ENCODE peak calls at places on chromosomes 13 and 19, in six cellular contexts. U is smooth muscle cell of the brain vasculature, L is osteoblast, A is fibroblast of the conjunctiva, P is osteocyte, G is HCT116. E is an unnamed sample.

GRCh38 chr13:45521292-45521691 is 56.6 kb downstream of the COG3 start:
- DNase-seq in U (peak), L (no peak), A (no peak), P (no peak), G (no peak), E (peak)

GRCh38 chr13:106176103-106176502 is 359.4 kb downstream of the EFNB2 start:
- DNase-seq in U (no peak), L (peak), A (no peak), P (no peak), G (no peak), E (no peak)

GRCh38 chr13:41613984-41614581 is 156.7 kb downstream of the RGCC start:
- DNase-seq in U (peak), L (peak), A (peak), P (no peak), G (peak), E (peak)

GRCh38 chr13:38824342-38824741 is 137.5 kb downstream of the FREM2 start:
- DNase-seq in U (no peak), L (no peak), A (no peak), P (no peak), G (no peak), E (no peak)

GRCh38 chr13:36858285-36858684 is 39.3 kb downstream of the RFXAP start:
- DNase-seq in U (peak), L (peak), A (peak), P (no peak), G (peak), E (no peak)

GRCh38 chr13:76769238-76769859 is 116.9 kb downstream of the KCTD12 start:
- DNase-seq in U (no peak), L (no peak), A (no peak), P (no peak), G (no peak), E (no peak)

GRCh38 chr19:5191091-5191490 is 149.5 kb downstream of the PTPRS start:
- DNase-seq in U (no peak), L (no peak), A (no peak), P (no peak), G (no peak), E (no peak)

GRCh38 chr19:41883463-41883820 is 458 bp downstream of the ARHGEF1 start:
- DNase-seq in U (no peak), L (no peak), A (no peak), P (no peak), G (no peak), E (no peak)

GRCh38 chr13:113927661-113928581 is 46.0 kb downstream of the C13orf46 start:
- DNase-seq in U (peak), L (peak), A (peak), P (peak), G (no peak), E (peak)

GRCh38 chr13:104953588-104953987 is 1581.9 kb downstream of the EFNB2 start:
- DNase-seq in U (no peak), L (peak), A (peak), P (no peak), G (no peak), E (no peak)

GRCh38 chr13:108742681-108743080 is 113.3 kb downstream of the MYO16 start:
- DNase-seq in U (no peak), L (no peak), A (no peak), P (no peak), G (no peak), E (no peak)

GRCh38 chr13:36001561-36001960 is 129.6 kb downstream of the DCLK1 start:
- DNase-seq in U (no peak), L (no peak), A (no peak), P (no peak), G (no peak), E (no peak)

GRCh38 chr13:106533940-106534843 is 1.3 kb downstream of the EFNB2 start:
- DNase-seq in U (no peak), L (peak), A (no peak), P (peak), G (no peak), E (peak)

GRCh38 chr19:13095934-13096890 is 6.4 kb downstream of the LYL1 start:
- DNase-seq in U (no peak), L (peak), A (no peak), P (no peak), G (no peak), E (no peak)

GRCh38 chr13:51844862-51845573 is at the start of gene TMEM272:
- DNase-seq in U (no peak), L (peak), A (no peak), P (peak), G (peak), E (no peak)

GRCh38 chr19:30065680-30066606 is 123.9 kb downstream of the URI1 start:
- DNase-seq in U (no peak), L (peak), A (no peak), P (peak), G (no peak), E (no peak)

GRCh38 chr13:113143466-113144254 is 14.8 kb upstream of the PROZ start:
- DNase-seq in U (no peak), L (peak), A (no peak), P (no peak), G (no peak), E (no peak)

GRCh38 chr13:108325863-108326262 is 56.3 kb downstream of the TNFSF13B start:
- DNase-seq in U (no peak), L (no peak), A (no peak), P (no peak), G (no peak), E (no peak)

GRCh38 chr13:104984296-104984818 is 1551.1 kb downstream of the EFNB2 start:
- DNase-seq in U (peak), L (no peak), A (peak), P (no peak), G (no peak), E (peak)

GRCh38 chr19:58317481-58318072 is 9.2 kb upstream of the ZSCAN22 start:
- DNase-seq in U (no peak), L (no peak), A (peak), P (no peak), G (no peak), E (no peak)

GRCh38 chr19:4338441-4339350 is at the start of gene STAP2:
- DNase-seq in U (no peak), L (peak), A (no peak), P (no peak), G (no peak), E (no peak)

GRCh38 chr19:17289489-17289888 is 7.8 kb downstream of the ANKLE1 start:
- DNase-seq in U (no peak), L (peak), A (peak), P (peak), G (peak), E (no peak)

GRCh38 chr13:75694742-75695141 is 58.6 kb downstream of the LMO7 start:
- DNase-seq in U (no peak), L (no peak), A (no peak), P (no peak), G (no peak), E (no peak)

GRCh38 chr13:34435338-34435737 is 506.7 kb upstream of the NBEA start:
- DNase-seq in U (no peak), L (peak), A (no peak), P (no peak), G (peak), E (no peak)

GRCh38 chr19:4474504-4475136 is 2.5 kb downstream of the HDGFL2 start:
- DNase-seq in U (no peak), L (peak), A (no peak), P (no peak), G (no peak), E (no peak)

GRCh38 chr13:30998548-30999140 is 66.2 kb downstream of the TEX26 start:
- DNase-seq in U (peak), L (peak), A (peak), P (peak), G (no peak), E (no peak)

GRCh38 chr19:5624741-5625140 is 1.9 kb downstream of the SAFB start:
- DNase-seq in U (no peak), L (no peak), A (no peak), P (no peak), G (no peak), E (no peak)

GRCh38 chr13:46178143-46178542 is 3.8 kb downstream of the LCP1 start:
- DNase-seq in U (no peak), L (no peak), A (no peak), P (no peak), G (no peak), E (no peak)

GRCh38 chr13:29958476-29958875 is 108.1 kb upstream of the UBL3 start:
- DNase-seq in U (no peak), L (no peak), A (no peak), P (no peak), G (no peak), E (no peak)

GRCh38 chr13:21242236-21242635 is 65.8 kb downstream of the MRPL57 start:
- DNase-seq in U (no peak), L (no peak), A (no peak), P (no peak), G (peak), E (no peak)

GRCh38 chr13:73932091-73932490 is 202.1 kb downstream of the KLF12 start:
- DNase-seq in U (no peak), L (no peak), A (no peak), P (no peak), G (no peak), E (no peak)